ENCODE peak calls at places on chromosome 17, in four cellular contexts. I is GM10248, W is nucleus accumbens, L is omental fat pad. H is an unnamed sample.

GRCh38 chr17:40647549-40648325 is at the start of gene SMARCE1:
- DNase-seq in I (peak), W (no peak), L (no peak), H (peak)

GRCh38 chr17:79872762-79873161 is 33.5 kb upstream of the CBX4 start:
- DNase-seq in I (no peak), W (no peak), L (no peak), H (no peak)

GRCh38 chr17:72978593-72979218 is 113.8 kb downstream of the SLC39A11 start:
- DNase-seq in I (no peak), W (no peak), L (no peak), H (no peak)

GRCh38 chr17:34370997-34371395 is 8.0 kb upstream of the CCL1 start:
- DNase-seq in I (no peak), W (no peak), L (no peak), H (no peak)

GRCh38 chr17:81528384-81528650 is 140 bp downstream of the FSCN2 start:
- DNase-seq in I (no peak), W (no peak), L (no peak), H (no peak)

GRCh38 chr17:8470447-8471047 is 34.9 kb downstream of the NDEL1 start:
- DNase-seq in I (no peak), W (no peak), L (no peak), H (peak)

GRCh38 chr17:49717371-49717841 is 9.6 kb upstream of the SLC35B1 start:
- DNase-seq in I (no peak), W (no peak), L (no peak), H (no peak)

GRCh38 chr17:60154616-60155426 is 5.0 kb downstream of the CA4 start:
- DNase-seq in I (no peak), W (no peak), L (no peak), H (no peak)

GRCh38 chr17:72684405-72685020 is 408.0 kb downstream of the SLC39A11 start:
- DNase-seq in I (no peak), W (no peak), L (no peak), H (no peak)

GRCh38 chr17:76500074-76500744 is 1.0 kb downstream of the RHBDF2 start:
- DNase-seq in I (no peak), W (no peak), L (no peak), H (no peak)

GRCh38 chr17:81295678-81296381 is 723 bp upstream of the SLC38A10 start:
- DNase-seq in I (peak), W (no peak), L (no peak), H (no peak)

GRCh38 chr17:35596530-35597233 is 9.6 kb downstream of the AP2B1 start:
- DNase-seq in I (no peak), W (no peak), L (no peak), H (no peak)

GRCh38 chr17:18039535-18040286 is 503 bp downstream of the GID4 start:
- DNase-seq in I (peak), W (no peak), L (no peak), H (peak)

GRCh38 chr17:35540589-35541404 is 3.3 kb upstream of the SLFN12L start:
- DNase-seq in I (no peak), W (no peak), L (no peak), H (no peak)

GRCh38 chr17:62807812-62808575 is at the start of gene MARCHF10:
- DNase-seq in I (peak), W (no peak), L (no peak), H (no peak)

GRCh38 chr17:44905006-44906000 is 6.1 kb upstream of the EFTUD2 start:
- DNase-seq in I (no peak), W (no peak), L (no peak), H (no peak)

GRCh38 chr17:19867094-19867653 is 562 bp downstream of the ULK2 start:
- DNase-seq in I (peak), W (no peak), L (no peak), H (peak)

GRCh38 chr17:67629963-67630320 is 87.8 kb upstream of the NOL11 start:
- DNase-seq in I (peak), W (no peak), L (no peak), H (no peak)

GRCh38 chr17:29197516-29198272 is 17.5 kb upstream of the MYO18A start:
- DNase-seq in I (no peak), W (no peak), L (no peak), H (no peak)

GRCh38 chr17:77615672-77616242 is 342.7 kb upstream of the TNRC6C start:
- DNase-seq in I (no peak), W (no peak), L (no peak), H (no peak)

GRCh38 chr17:61768405-61768804 is 94.9 kb downstream of the BRIP1 start:
- DNase-seq in I (no peak), W (no peak), L (no peak), H (no peak)

GRCh38 chr17:7754656-7755055 is 37.1 kb downstream of the DNAH2 start:
- DNase-seq in I (no peak), W (no peak), L (no peak), H (no peak)

GRCh38 chr17:10631701-10632100 is 25.4 kb downstream of the MYH3 start:
- DNase-seq in I (no peak), W (no peak), L (no peak), H (no peak)

GRCh38 chr17:36937001-36937960 is at the start of gene LHX1:
- DNase-seq in I (no peak), W (no peak), L (no peak), H (no peak)

GRCh38 chr17:50268040-50268439 is 6.2 kb upstream of the TMEM92 start:
- DNase-seq in I (no peak), W (no peak), L (no peak), H (no peak)

GRCh38 chr17:78231991-78232759 is 744 bp downstream of the TMEM235 start:
- DNase-seq in I (no peak), W (no peak), L (no peak), H (no peak)

GRCh38 chr17:13921841-13922776 is 147.2 kb upstream of the COX10 start:
- DNase-seq in I (no peak), W (no peak), L (no peak), H (no peak)

H was measured in globus pallidus.